ENCODE peak calls at places on chromosomes 2 and 18, in eight cellular contexts. X, G, H, D, C, T, Z and U are unnamed samples.

GRCh38 chr2:29715655-29716054 is 205.7 kb downstream of the ALK start:
- DNase-seq in X (no peak), G (no peak), H (no peak), D (no peak), C (no peak), T (no peak), Z (no peak), U (no peak)

GRCh38 chr2:73259276-73259675 is 25.0 kb downstream of the FBXO41 start:
- DNase-seq in X (no peak), G (no peak), H (no peak), D (no peak), C (no peak), T (no peak), Z (no peak), U (no peak)

GRCh38 chr2:25980951-25981350 is 1.3 kb downstream of the KIF3C start:
- DNase-seq in X (no peak), G (no peak), H (no peak), D (no peak), C (no peak), T (no peak), Z (no peak), U (no peak)

GRCh38 chr18:41870191-41870590 is 84.8 kb upstream of the PIK3C3 start:
- DNase-seq in X (no peak), G (no peak), H (no peak), D (no peak), C (no peak), T (no peak), Z (no peak), U (no peak)

GRCh38 chr2:219997341-219997851 is 370.0 kb downstream of the SLC4A3 start:
- DNase-seq in X (peak; percentile 37), G (no peak), H (peak; percentile 74), D (no peak), C (peak; percentile 84), T (peak; percentile 25), Z (no peak), U (no peak)

GRCh38 chr2:11121099-11121822 is 34.0 kb upstream of the SLC66A3 start:
- DNase-seq in X (no peak), G (no peak), H (no peak), D (no peak), C (no peak), T (no peak), Z (no peak), U (no peak)

GRCh38 chr2:40105593-40105992 is 326.5 kb upstream of the THUMPD2 start:
- DNase-seq in X (no peak), G (no peak), H (no peak), D (no peak), C (no peak), T (no peak), Z (no peak), U (no peak)

GRCh38 chr18:3219621-3220335 is at the start of gene MYOM1:
- DNase-seq in X (no peak), G (no peak), H (peak; percentile 77), D (no peak), C (no peak), T (peak; percentile 40), Z (no peak), U (no peak)

GRCh38 chr2:201149064-201149820 is 33.3 kb downstream of the CFLAR start:
- DNase-seq in X (no peak), G (no peak), H (no peak), D (no peak), C (no peak), T (no peak), Z (no peak), U (no peak)

GRCh38 chr18:6628189-6628588 is 101.3 kb upstream of the ARHGAP28 start:
- DNase-seq in X (no peak), G (no peak), H (no peak), D (no peak), C (no peak), T (no peak), Z (no peak), U (no peak)

GRCh38 chr2:38075436-38076249 is at the start of gene CYP1B1:
- DNase-seq in X (peak; percentile 64), G (peak; percentile 64), H (no peak), D (peak; percentile 75), C (peak; percentile 42), T (no peak), Z (no peak), U (no peak)

GRCh38 chr2:218218409-218219185 is 1.6 kb downstream of the ARPC2 start:
- DNase-seq in X (no peak), G (no peak), H (no peak), D (no peak), C (no peak), T (no peak), Z (no peak), U (peak; percentile 29)

GRCh38 chr18:13240060-13240725 is 21.6 kb downstream of the LDLRAD4 start:
- DNase-seq in X (peak; percentile 3), G (no peak), H (no peak), D (peak; percentile 36), C (peak; percentile 2), T (no peak), Z (no peak), U (no peak)

GRCh38 chr2:71154798-71155197 is 24.4 kb downstream of the MPHOSPH10 start:
- DNase-seq in X (no peak), G (no peak), H (no peak), D (no peak), C (no peak), T (peak; percentile 26), Z (no peak), U (no peak)

GRCh38 chr18:58843662-58844035 is 21.0 kb upstream of the ZNF532 start:
- DNase-seq in X (no peak), G (no peak), H (no peak), D (no peak), C (no peak), T (no peak), Z (no peak), U (no peak)

GRCh38 chr2:95272299-95272751 is 1.9 kb upstream of the PROM2 start:
- DNase-seq in X (no peak), G (no peak), H (no peak), D (no peak), C (no peak), T (no peak), Z (no peak), U (no peak)

GRCh38 chr2:148794558-148794957 is 80.5 kb upstream of the KIF5C start:
- DNase-seq in X (no peak), G (no peak), H (no peak), D (no peak), C (no peak), T (no peak), Z (no peak), U (no peak)

DNA sequence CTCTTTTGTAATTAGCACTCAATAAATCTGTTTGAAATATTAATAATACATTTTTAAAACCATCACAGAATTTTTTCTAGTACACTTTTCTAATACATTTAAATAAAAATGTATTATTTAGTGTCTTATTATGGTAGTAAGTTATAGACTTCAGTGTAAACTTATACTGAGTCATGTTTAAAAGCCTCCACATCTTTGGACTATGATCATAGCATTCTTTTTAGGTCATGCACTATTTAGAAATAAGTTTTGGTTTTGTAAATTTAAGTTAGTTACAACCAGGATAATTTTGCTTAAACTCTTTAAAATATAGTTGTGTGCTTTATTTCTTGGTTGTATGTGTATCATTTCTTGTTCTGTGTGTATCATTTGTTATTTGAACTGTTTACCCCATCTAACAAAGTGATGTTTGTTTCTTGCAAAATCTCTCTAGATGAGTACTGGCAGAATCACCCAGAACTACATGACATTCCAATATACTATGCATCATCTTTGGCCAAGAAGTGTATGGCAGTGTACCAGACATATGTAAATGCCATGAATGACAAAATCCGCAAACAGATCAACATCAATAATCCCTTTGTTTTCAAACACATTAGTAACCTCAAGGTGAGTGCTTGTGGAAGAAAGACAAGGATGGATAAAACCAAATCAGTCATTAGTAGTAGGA is 16.7 kb downstream of the CPSF3 start:
- DNase-seq in X (no peak), G (no peak), H (no peak), D (no peak), C (no peak), T (no peak), Z (no peak), U (no peak)
- H3K36me3 ChIP-seq in X (no peaks in the 10 kb centered on the region), G (peaks cover 100% of the 10 kb centered on the region), H (peaks cover 64% of the 10 kb centered on the region), D (peaks cover 33% of the 10 kb centered on the region), C (no peaks in the 10 kb centered on the region), T (no peaks in the 10 kb centered on the region), Z (peaks cover 99% of the 10 kb centered on the region), U (peaks cover 36% of the 10 kb centered on the region)

GRCh38 chr2:86241611-86242010 is 42.4 kb downstream of the MRPL35 start:
- DNase-seq in X (no peak), G (no peak), H (no peak), D (peak; percentile 21), C (no peak), T (no peak), Z (no peak), U (no peak)

GRCh38 chr2:86243950-86244733 is 44.9 kb downstream of the MRPL35 start:
- DNase-seq in X (no peak), G (no peak), H (no peak), D (peak; percentile 50), C (no peak), T (no peak), Z (no peak), U (no peak)

GRCh38 chr2:86239745-86240144 is 40.5 kb downstream of the MRPL35 start:
- DNase-seq in X (no peak), G (no peak), H (no peak), D (no peak), C (no peak), T (no peak), Z (no peak), U (no peak)

GRCh38 chr2:86240251-86240650 is 41.0 kb downstream of the MRPL35 start:
- DNase-seq in X (no peak), G (no peak), H (no peak), D (no peak), C (no peak), T (no peak), Z (no peak), U (no peak)

GRCh38 chr2:86243272-86243671 is 44.0 kb downstream of the MRPL35 start:
- DNase-seq in X (no peak), G (no peak), H (no peak), D (peak; percentile 13), C (no peak), T (no peak), Z (no peak), U (no peak)
- H3K27ac ChIP-seq in X (peak overlapping the region; percentile 36), G (no peak overlapping the region), H (no peak overlapping the region), D (peak overlapping the region; percentile 40), C (no peak overlapping the region), T (peak overlapping the region; percentile 17), Z (no peak overlapping the region), U (no peak overlapping the region)

GRCh38 chr2:108403494-108403893 is 25.7 kb downstream of the SULT1C4 start:
- DNase-seq in X (no peak), G (no peak), H (no peak), D (no peak), C (no peak), T (no peak), Z (no peak), U (no peak)
- H3K9me3 ChIP-seq in X (no peaks in the 10 kb centered on the region), G (peaks cover 14% of the 10 kb centered on the region), H (no peaks in the 10 kb centered on the region), D (peaks cover 13% of the 10 kb centered on the region), C (no peaks in the 10 kb centered on the region), T (no peaks in the 10 kb centered on the region), Z (no peaks in the 10 kb centered on the region), U (peaks cover 13% of the 10 kb centered on the region)

DNA sequence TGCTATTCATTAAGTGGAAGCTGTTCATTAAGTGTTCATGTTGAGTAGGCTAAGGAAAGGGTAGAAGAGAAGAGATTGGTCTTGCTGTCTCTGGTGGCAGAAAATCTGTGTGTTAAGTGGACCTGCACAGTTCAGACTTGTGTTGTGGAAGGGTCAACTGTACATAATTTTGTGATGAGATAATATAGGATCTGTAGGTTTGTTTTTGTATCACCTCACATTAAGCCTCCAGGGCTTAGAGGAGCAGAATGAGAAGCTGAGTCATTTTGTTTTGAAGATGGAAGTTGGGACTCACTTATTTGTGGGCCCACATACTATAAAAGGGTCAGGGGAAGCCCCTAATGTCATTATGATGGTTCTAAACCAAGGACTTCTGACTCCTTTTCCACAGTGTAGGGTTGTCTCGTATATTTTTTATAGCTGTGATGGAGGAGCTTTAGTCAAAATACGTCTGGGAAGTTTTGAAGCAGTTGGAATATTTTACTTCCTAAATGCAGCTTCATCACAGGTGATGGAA is 18.2 kb downstream of the PMS1 start:
- DNase-seq in X (no peak), G (no peak), H (no peak), D (no peak), C (no peak), T (no peak), Z (no peak), U (no peak)
- H3K36me3 ChIP-seq in X (no peaks in the 10 kb centered on the region), G (peaks cover 22% of the 10 kb centered on the region), H (no peaks in the 10 kb centered on the region), D (no peaks in the 10 kb centered on the region), C (no peaks in the 10 kb centered on the region), T (no peaks in the 10 kb centered on the region), Z (peaks cover 54% of the 10 kb centered on the region), U (peaks cover 8% of the 10 kb centered on the region)